ENCODE peak calls at places on chromosomes 1 and 21, in nine cellular contexts. One of them, this sample, is unnamed.

GRCh38 chr1:176863613-176864012 is 300.9 kb downstream of the ASTN1 start:
- DNase-seq in psoas muscle: no peak
- DNase-seq in SJSA1: no peak
- DNase-seq in CD8-positive, alpha-beta memory T cell: no peak
- DNase-seq in RWPE1: no peak
- DNase-seq in dorsolateral prefrontal cortex: no peak
- DNase-seq in A673: no peak
- DNase-seq in lower lobe of right lung: no peak
- DNase-seq in heart left ventricle: no peak
- DNase-seq in this sample: no peak

GRCh38 chr1:180632326-180633088 is 685 bp downstream of the XPR1 start:
- DNase-seq in psoas muscle: peak
- DNase-seq in RWPE1: peak
- DNase-seq in CD8-positive, alpha-beta memory T cell: peak
- DNase-seq in A673: peak
- DNase-seq in SJSA1: no peak
- DNase-seq in lower lobe of right lung: peak
- DNase-seq in heart left ventricle: peak
- DNase-seq in dorsolateral prefrontal cortex: peak
- DNase-seq in this sample: peak

GRCh38 chr21:41958886-41959563 is 5.2 kb upstream of the C2CD2 start:
- DNase-seq in RWPE1: peak
- DNase-seq in A673: no peak
- DNase-seq in SJSA1: peak
- DNase-seq in CD8-positive, alpha-beta memory T cell: no peak
- DNase-seq in lower lobe of right lung: no peak
- DNase-seq in heart left ventricle: no peak
- DNase-seq in psoas muscle: peak
- DNase-seq in dorsolateral prefrontal cortex: no peak
- DNase-seq in this sample: no peak

GRCh38 chr1:162213281-162213909 is 143.9 kb downstream of the NOS1AP start:
- DNase-seq in heart left ventricle: peak
- DNase-seq in lower lobe of right lung: peak
- DNase-seq in psoas muscle: no peak
- DNase-seq in RWPE1: peak
- DNase-seq in dorsolateral prefrontal cortex: no peak
- DNase-seq in SJSA1: no peak
- DNase-seq in CD8-positive, alpha-beta memory T cell: no peak
- DNase-seq in A673: peak
- DNase-seq in this sample: no peak

GRCh38 chr1:26195805-26196204 is 5.4 kb downstream of the CATSPER4 start:
- DNase-seq in dorsolateral prefrontal cortex: no peak
- DNase-seq in CD8-positive, alpha-beta memory T cell: no peak
- DNase-seq in A673: no peak
- DNase-seq in lower lobe of right lung: no peak
- DNase-seq in heart left ventricle: no peak
- DNase-seq in psoas muscle: no peak
- DNase-seq in SJSA1: no peak
- DNase-seq in RWPE1: no peak
- DNase-seq in this sample: no peak

GRCh38 chr21:32237021-32237420 is 41.8 kb downstream of the MIS18A start:
- DNase-seq in SJSA1: no peak
- DNase-seq in CD8-positive, alpha-beta memory T cell: no peak
- DNase-seq in heart left ventricle: no peak
- DNase-seq in A673: no peak
- DNase-seq in RWPE1: no peak
- DNase-seq in psoas muscle: no peak
- DNase-seq in lower lobe of right lung: no peak
- DNase-seq in dorsolateral prefrontal cortex: no peak
- DNase-seq in this sample: no peak

GRCh38 chr1:181061891-181062777 is 26.4 kb upstream of the IER5 start:
- DNase-seq in RWPE1: no peak
- DNase-seq in CD8-positive, alpha-beta memory T cell: no peak
- DNase-seq in dorsolateral prefrontal cortex: no peak
- DNase-seq in lower lobe of right lung: peak
- DNase-seq in heart left ventricle: peak
- DNase-seq in SJSA1: no peak
- DNase-seq in A673: no peak
- DNase-seq in psoas muscle: peak
- DNase-seq in this sample: no peak

GRCh38 chr21:45867041-45867630 is 114.4 kb upstream of the COL6A1 start:
- DNase-seq in heart left ventricle: no peak
- DNase-seq in psoas muscle: no peak
- DNase-seq in RWPE1: no peak
- DNase-seq in dorsolateral prefrontal cortex: no peak
- DNase-seq in lower lobe of right lung: peak
- DNase-seq in CD8-positive, alpha-beta memory T cell: no peak
- DNase-seq in SJSA1: no peak
- DNase-seq in A673: no peak
- DNase-seq in this sample: no peak

DNA sequence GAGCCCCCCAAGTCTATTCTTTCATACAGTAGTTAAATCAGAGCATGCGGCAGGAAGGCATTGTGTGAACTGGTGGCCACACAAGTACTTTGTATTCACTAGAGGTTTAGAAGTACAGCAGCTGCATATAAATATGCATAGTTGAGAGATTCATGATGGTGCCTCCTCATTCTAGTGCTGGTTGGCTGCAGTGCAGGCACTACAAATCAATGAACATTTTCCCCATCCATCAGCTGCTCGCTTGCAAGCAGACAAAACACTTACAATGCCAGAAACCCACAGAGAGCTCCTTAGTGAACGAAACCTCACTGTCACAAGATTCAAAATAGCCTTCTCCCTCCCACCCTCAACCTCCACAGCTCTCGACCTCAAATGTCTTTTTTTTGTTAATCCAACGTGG is 726.2 kb downstream of the USP25 start:
- DNase-seq in psoas muscle: no peak
- DNase-seq in SJSA1: no peak
- DNase-seq in A673: no peak
- DNase-seq in CD8-positive, alpha-beta memory T cell: no peak
- DNase-seq in RWPE1: no peak
- DNase-seq in heart left ventricle: no peak
- DNase-seq in dorsolateral prefrontal cortex: peak
- DNase-seq in lower lobe of right lung: no peak
- DNase-seq in this sample: peak
- H3K27ac ChIP-seq in psoas muscle: peak
- H3K27ac ChIP-seq in SJSA1: no peak
- H3K27ac ChIP-seq in A673: no peak
- H3K27ac ChIP-seq in CD8-positive, alpha-beta memory T cell: no peak
- H3K27ac ChIP-seq in RWPE1: no peak
- H3K27ac ChIP-seq in heart left ventricle: no peak
- H3K27ac ChIP-seq in dorsolateral prefrontal cortex: peak
- H3K27ac ChIP-seq in lower lobe of right lung: no peak
- H3K27ac ChIP-seq in this sample: peak

GRCh38 chr1:91610829-91611228 is 110.2 kb downstream of the CDC7 start:
- DNase-seq in A673: no peak
- DNase-seq in dorsolateral prefrontal cortex: no peak
- DNase-seq in RWPE1: no peak
- DNase-seq in heart left ventricle: no peak
- DNase-seq in lower lobe of right lung: no peak
- DNase-seq in SJSA1: no peak
- DNase-seq in CD8-positive, alpha-beta memory T cell: no peak
- DNase-seq in psoas muscle: no peak
- DNase-seq in this sample: no peak

GRCh38 chr1:91608876-91609275 is 108.2 kb downstream of the CDC7 start:
- DNase-seq in CD8-positive, alpha-beta memory T cell: no peak
- DNase-seq in lower lobe of right lung: no peak
- DNase-seq in A673: no peak
- DNase-seq in SJSA1: no peak
- DNase-seq in dorsolateral prefrontal cortex: no peak
- DNase-seq in RWPE1: peak
- DNase-seq in psoas muscle: no peak
- DNase-seq in heart left ventricle: no peak
- DNase-seq in this sample: no peak

GRCh38 chr1:91609571-91609970 is 108.9 kb downstream of the CDC7 start:
- DNase-seq in dorsolateral prefrontal cortex: no peak
- DNase-seq in CD8-positive, alpha-beta memory T cell: no peak
- DNase-seq in lower lobe of right lung: no peak
- DNase-seq in psoas muscle: no peak
- DNase-seq in RWPE1: peak
- DNase-seq in heart left ventricle: no peak
- DNase-seq in SJSA1: peak
- DNase-seq in A673: no peak
- DNase-seq in this sample: no peak

GRCh38 chr1:91611498-91611917 is 110.9 kb downstream of the CDC7 start:
- DNase-seq in A673: no peak
- DNase-seq in heart left ventricle: no peak
- DNase-seq in dorsolateral prefrontal cortex: no peak
- DNase-seq in psoas muscle: no peak
- DNase-seq in CD8-positive, alpha-beta memory T cell: no peak
- DNase-seq in RWPE1: peak
- DNase-seq in SJSA1: no peak
- DNase-seq in lower lobe of right lung: peak
- DNase-seq in this sample: no peak

DNA sequence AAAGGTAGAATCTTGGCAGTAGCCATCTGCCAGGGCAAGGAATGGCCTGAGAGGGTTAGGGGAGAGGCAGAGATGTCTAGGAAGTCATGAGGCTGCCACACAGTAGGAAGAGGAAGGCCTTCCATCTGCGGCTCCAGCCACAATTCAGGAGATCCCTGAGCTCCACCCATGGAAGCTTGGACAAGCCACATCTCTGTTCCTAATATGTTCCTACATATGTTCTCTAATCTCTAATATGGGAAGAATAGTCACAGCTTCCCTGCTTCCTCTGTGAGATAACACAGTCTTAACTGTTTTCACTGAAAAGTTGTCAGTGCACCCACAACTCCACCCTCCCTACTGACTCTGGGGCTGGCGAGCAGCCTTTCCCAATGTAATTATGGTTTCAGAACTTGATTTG is 109.5 kb downstream of the CDC7 start:
- DNase-seq in SJSA1: no peak
- DNase-seq in heart left ventricle: no peak
- DNase-seq in A673: no peak
- DNase-seq in CD8-positive, alpha-beta memory T cell: no peak
- DNase-seq in RWPE1: no peak
- DNase-seq in psoas muscle: no peak
- DNase-seq in lower lobe of right lung: no peak
- DNase-seq in dorsolateral prefrontal cortex: no peak
- DNase-seq in this sample: no peak
- H3K27ac ChIP-seq in SJSA1: peak
- H3K27ac ChIP-seq in heart left ventricle: no peak
- H3K27ac ChIP-seq in A673: no peak
- H3K27ac ChIP-seq in CD8-positive, alpha-beta memory T cell: no peak
- H3K27ac ChIP-seq in RWPE1: peak
- H3K27ac ChIP-seq in psoas muscle: no peak
- H3K27ac ChIP-seq in lower lobe of right lung: no peak
- H3K27ac ChIP-seq in dorsolateral prefrontal cortex: no peak
- H3K27ac ChIP-seq in this sample: no peak

GRCh38 chr1:91828583-91829281 is 57.2 kb downstream of the TGFBR3 start:
- DNase-seq in dorsolateral prefrontal cortex: no peak
- DNase-seq in A673: no peak
- DNase-seq in lower lobe of right lung: no peak
- DNase-seq in psoas muscle: no peak
- DNase-seq in SJSA1: no peak
- DNase-seq in CD8-positive, alpha-beta memory T cell: no peak
- DNase-seq in RWPE1: no peak
- DNase-seq in heart left ventricle: no peak
- DNase-seq in this sample: no peak

GRCh38 chr1:91830242-91831131 is 55.5 kb downstream of the TGFBR3 start:
- DNase-seq in CD8-positive, alpha-beta memory T cell: no peak
- DNase-seq in dorsolateral prefrontal cortex: no peak
- DNase-seq in heart left ventricle: peak
- DNase-seq in psoas muscle: peak
- DNase-seq in RWPE1: no peak
- DNase-seq in lower lobe of right lung: peak
- DNase-seq in A673: no peak
- DNase-seq in SJSA1: peak
- DNase-seq in this sample: peak

GRCh38 chr1:91829293-91830153 is 56.4 kb downstream of the TGFBR3 start:
- DNase-seq in CD8-positive, alpha-beta memory T cell: no peak
- DNase-seq in psoas muscle: no peak
- DNase-seq in heart left ventricle: no peak
- DNase-seq in A673: no peak
- DNase-seq in dorsolateral prefrontal cortex: no peak
- DNase-seq in SJSA1: no peak
- DNase-seq in lower lobe of right lung: no peak
- DNase-seq in RWPE1: no peak
- DNase-seq in this sample: no peak

GRCh38 chr1:91828007-91828321 is 58.0 kb downstream of the TGFBR3 start:
- DNase-seq in CD8-positive, alpha-beta memory T cell: no peak
- DNase-seq in dorsolateral prefrontal cortex: no peak
- DNase-seq in RWPE1: no peak
- DNase-seq in lower lobe of right lung: no peak
- DNase-seq in psoas muscle: no peak
- DNase-seq in heart left ventricle: no peak
- DNase-seq in SJSA1: no peak
- DNase-seq in A673: no peak
- DNase-seq in this sample: no peak

GRCh38 chr1:91831132-91831930 is 54.6 kb downstream of the TGFBR3 start:
- DNase-seq in heart left ventricle: no peak
- DNase-seq in psoas muscle: no peak
- DNase-seq in A673: no peak
- DNase-seq in dorsolateral prefrontal cortex: no peak
- DNase-seq in lower lobe of right lung: no peak
- DNase-seq in RWPE1: no peak
- DNase-seq in SJSA1: no peak
- DNase-seq in CD8-positive, alpha-beta memory T cell: no peak
- DNase-seq in this sample: no peak
- H3K27ac ChIP-seq in heart left ventricle: peak
- H3K27ac ChIP-seq in psoas muscle: peak
- H3K27ac ChIP-seq in A673: no peak
- H3K27ac ChIP-seq in dorsolateral prefrontal cortex: no peak
- H3K27ac ChIP-seq in lower lobe of right lung: peak
- H3K27ac ChIP-seq in RWPE1: peak
- H3K27ac ChIP-seq in SJSA1: peak
- H3K27ac ChIP-seq in CD8-positive, alpha-beta memory T cell: no peak
- H3K27ac ChIP-seq in this sample: peak

GRCh38 chr1:35637401-35637809 is 3.9 kb downstream of the PSMB2 start:
- DNase-seq in dorsolateral prefrontal cortex: no peak
- DNase-seq in lower lobe of right lung: no peak
- DNase-seq in A673: peak
- DNase-seq in psoas muscle: no peak
- DNase-seq in RWPE1: peak
- DNase-seq in SJSA1: peak
- DNase-seq in heart left ventricle: no peak
- DNase-seq in CD8-positive, alpha-beta memory T cell: no peak
- DNase-seq in this sample: no peak
- H3K27ac ChIP-seq in dorsolateral prefrontal cortex: peak
- H3K27ac ChIP-seq in lower lobe of right lung: peak
- H3K27ac ChIP-seq in A673: peak
- H3K27ac ChIP-seq in psoas muscle: peak
- H3K27ac ChIP-seq in RWPE1: no peak
- H3K27ac ChIP-seq in SJSA1: peak
- H3K27ac ChIP-seq in heart left ventricle: peak
- H3K27ac ChIP-seq in CD8-positive, alpha-beta memory T cell: peak
- H3K27ac ChIP-seq in this sample: peak

GRCh38 chr1:111735321-111735720 is 3.9 kb downstream of the INKA2 start:
- DNase-seq in A673: no peak
- DNase-seq in lower lobe of right lung: no peak
- DNase-seq in psoas muscle: no peak
- DNase-seq in heart left ventricle: no peak
- DNase-seq in CD8-positive, alpha-beta memory T cell: no peak
- DNase-seq in RWPE1: no peak
- DNase-seq in SJSA1: no peak
- DNase-seq in dorsolateral prefrontal cortex: no peak
- DNase-seq in this sample: no peak
- H3K27ac ChIP-seq in A673: peak
- H3K27ac ChIP-seq in lower lobe of right lung: no peak
- H3K27ac ChIP-seq in psoas muscle: peak
- H3K27ac ChIP-seq in heart left ventricle: peak
- H3K27ac ChIP-seq in CD8-positive, alpha-beta memory T cell: no peak
- H3K27ac ChIP-seq in RWPE1: no peak
- H3K27ac ChIP-seq in SJSA1: no peak
- H3K27ac ChIP-seq in dorsolateral prefrontal cortex: peak
- H3K27ac ChIP-seq in this sample: peak

GRCh38 chr1:24992761-24993211 is 62.7 kb upstream of the RUNX3 start:
- DNase-seq in SJSA1: no peak
- DNase-seq in lower lobe of right lung: no peak
- DNase-seq in psoas muscle: no peak
- DNase-seq in heart left ventricle: no peak
- DNase-seq in RWPE1: no peak
- DNase-seq in CD8-positive, alpha-beta memory T cell: no peak
- DNase-seq in A673: no peak
- DNase-seq in dorsolateral prefrontal cortex: no peak
- DNase-seq in this sample: no peak
- H3K27ac ChIP-seq in SJSA1: no peak
- H3K27ac ChIP-seq in lower lobe of right lung: peak
- H3K27ac ChIP-seq in psoas muscle: no peak
- H3K27ac ChIP-seq in heart left ventricle: no peak
- H3K27ac ChIP-seq in RWPE1: no peak
- H3K27ac ChIP-seq in CD8-positive, alpha-beta memory T cell: peak
- H3K27ac ChIP-seq in A673: no peak
- H3K27ac ChIP-seq in dorsolateral prefrontal cortex: no peak
- H3K27ac ChIP-seq in this sample: no peak

This sample was measured in caudate nucleus.